ENCODE peak calls at places on chromosome X, in four cellular contexts. Y, G, Z and D are unnamed samples.

GRCh38 chrX:72018277-72019112 is 107.8 kb downstream of the NHSL2 start:
- DNase-seq in Y (peak; percentile 85), G (peak; percentile 86), Z (peak; percentile 94), D (peak; percentile 88)

GRCh38 chrX:103656623-103657022 is 27.8 kb downstream of the TCEAL1 start:
- DNase-seq in Y (no peak), G (peak; percentile 58), Z (no peak), D (no peak)

GRCh38 chrX:152912121-152912520 is 14.3 kb downstream of the ZNF185 start:
- DNase-seq in Y (no peak), G (no peak), Z (no peak), D (no peak)

GRCh38 chrX:19382500-19383145 is 38.9 kb downstream of the PDHA1 start:
- DNase-seq in Y (peak; percentile 56), G (no peak), Z (peak; percentile 85), D (no peak)

GRCh38 chrX:154074199-154074598 is 23.3 kb downstream of the MECP2 start:
- DNase-seq in Y (no peak), G (no peak), Z (no peak), D (no peak)

GRCh38 chrX:154791467-154791866 is 13.8 kb downstream of the MPP1 start:
- DNase-seq in Y (no peak), G (no peak), Z (no peak), D (no peak)

GRCh38 chrX:10471426-10471825 is 149.0 kb downstream of the MID1 start:
- DNase-seq in Y (no peak), G (no peak), Z (no peak), D (no peak)

GRCh38 chrX:154855256-154855655 is 20.8 kb upstream of the SMIM9 start:
- DNase-seq in Y (no peak), G (no peak), Z (no peak), D (no peak)

GRCh38 chrX:32874839-32875238 is 336.5 kb downstream of the DMD start:
- DNase-seq in Y (no peak), G (no peak), Z (no peak), D (no peak)

GRCh38 chrX:24019448-24019847 is 7.5 kb downstream of the KLHL15 start:
- DNase-seq in Y (no peak), G (no peak), Z (no peak), D (no peak)

GRCh38 chrX:73758253-73758652 is 195.3 kb downstream of the CHIC1 start:
- DNase-seq in Y (no peak), G (no peak), Z (no peak), D (no peak)

GRCh38 chrX:44025611-44026010 is 52.4 kb upstream of the NDP start:
- DNase-seq in Y (no peak), G (no peak), Z (no peak), D (no peak)

GRCh38 chrX:41389311-41389888 is 55.4 kb downstream of the DDX3X start:
- DNase-seq in Y (peak; percentile 65), G (peak; percentile 71), Z (no peak), D (no peak)

GRCh38 chrX:136541294-136541693 is 9.3 kb downstream of the VGLL1 start:
- DNase-seq in Y (no peak), G (no peak), Z (no peak), D (no peak)

GRCh38 chrX:50707955-50708694 is 105.9 kb downstream of the SHROOM4 start:
- DNase-seq in Y (no peak), G (no peak), Z (no peak), D (no peak)

GRCh38 chrX:1164322-1165288 is 47.8 kb downstream of the CRLF2 start:
- DNase-seq in Y (no peak), G (peak; percentile 32), Z (peak; percentile 76), D (no peak)

GRCh38 chrX:154436597-154437397 is at the start of gene GDI1:
- DNase-seq in Y (peak; percentile 43), G (no peak), Z (peak; percentile 90), D (no peak)

GRCh38 chrX:129636175-129636681 is 18.5 kb downstream of the APLN start:
- DNase-seq in Y (no peak), G (no peak), Z (no peak), D (no peak)

GRCh38 chrX:24536551-24536950 is 71.5 kb downstream of the PDK3 start:
- DNase-seq in Y (no peak), G (no peak), Z (no peak), D (no peak)

GRCh38 chrX:91435465-91435864 is 826 bp downstream of the PABPC5 start:
- DNase-seq in Y (no peak), G (peak; percentile 34), Z (no peak), D (no peak)

DNA sequence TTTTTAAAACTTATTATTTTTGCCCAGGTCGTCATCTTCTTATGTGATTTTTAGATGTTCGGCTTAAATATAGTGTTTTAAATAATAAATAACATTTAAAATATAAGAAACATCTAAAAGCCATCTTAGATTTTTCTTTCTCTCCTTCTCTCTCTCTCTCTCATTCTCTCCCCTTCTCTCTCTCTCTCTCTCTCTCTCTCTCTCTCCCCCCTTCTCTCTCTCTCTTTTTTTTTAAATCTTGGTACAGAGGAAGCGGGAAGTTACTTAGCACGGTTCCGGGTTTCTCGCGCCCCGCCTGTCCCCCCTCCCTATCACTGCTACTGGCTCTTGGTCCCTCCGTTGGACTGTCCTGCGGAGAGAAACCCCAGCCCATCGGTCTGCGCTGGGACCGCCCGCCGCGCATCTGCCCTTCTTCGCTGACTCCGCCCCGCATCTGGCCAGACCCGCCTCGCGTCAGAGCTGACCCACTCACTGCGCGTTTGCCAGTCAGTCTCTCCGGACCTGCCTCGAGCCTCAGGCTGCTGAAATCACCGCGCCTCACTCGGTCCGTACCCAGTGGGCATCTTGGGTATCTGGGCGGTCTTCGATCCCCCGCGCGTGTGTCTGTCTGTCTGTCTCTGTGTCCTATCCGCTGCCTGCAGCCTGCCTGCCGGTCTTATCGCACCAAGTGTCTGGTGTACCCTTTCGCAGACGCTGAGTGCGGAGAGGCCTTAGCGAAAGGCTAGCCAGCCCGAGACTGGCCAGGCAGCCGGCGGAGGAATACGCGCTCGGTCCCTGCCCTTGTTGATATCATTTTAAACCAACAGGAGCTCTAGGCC is at the start of gene PABPC5:
- DNase-seq in Y (peak; percentile 34), G (peak; percentile 90), Z (peak; percentile 81), D (peak; percentile 81)
- TF ChIP-seq POLR2A in Y (no peak), G (peak; percentile 86), Z (peak; percentile 46), D (peak; percentile 47)

DNA sequence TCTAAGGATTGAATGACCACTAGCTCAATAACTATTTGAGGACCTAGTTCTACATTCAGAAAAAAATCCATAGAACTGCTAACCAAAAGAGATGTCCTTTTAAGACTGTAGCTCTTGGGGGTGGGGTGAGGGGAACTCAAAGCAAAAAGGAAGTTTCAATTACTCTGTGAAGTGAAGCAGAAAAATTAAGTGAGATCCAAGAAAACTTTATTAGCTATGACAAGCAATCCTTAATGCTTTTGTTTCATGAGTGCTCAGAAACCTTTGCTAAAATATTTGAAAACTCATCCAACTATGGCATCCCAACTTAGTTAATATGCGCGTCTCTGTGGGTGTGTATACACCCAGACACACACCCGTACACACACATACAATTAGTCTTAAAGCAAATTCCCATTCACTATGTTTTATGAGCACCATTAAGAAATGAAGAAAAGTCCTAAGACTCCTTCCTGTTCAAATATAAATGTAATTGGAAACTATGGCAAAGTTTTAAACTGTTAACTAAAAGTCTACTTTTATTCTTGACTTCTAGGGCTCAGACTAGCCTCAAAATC is 44.5 kb downstream of the GPC4 start:
- DNase-seq in Y (no peak), G (no peak), Z (no peak), D (no peak)
- H3K4me1 ChIP-seq in Y (no peaks in the 10 kb centered on the region), G (no peaks in the 10 kb centered on the region), Z (no peaks in the 10 kb centered on the region), D (no peaks in the 10 kb centered on the region)

GRCh38 chrX:55008571-55009358 is 8.6 kb downstream of the APEX2 start:
- DNase-seq in Y (no peak), G (no peak), Z (no peak), D (no peak)

GRCh38 chrX:55006827-55007621 is 6.9 kb downstream of the APEX2 start:
- DNase-seq in Y (no peak), G (no peak), Z (no peak), D (no peak)

GRCh38 chrX:55011294-55011693 is 11.1 kb downstream of the APEX2 start:
- DNase-seq in Y (no peak), G (no peak), Z (no peak), D (no peak)

GRCh38 chrX:55004231-55004630 is 4.1 kb downstream of the APEX2 start:
- DNase-seq in Y (no peak), G (no peak), Z (no peak), D (no peak)

GRCh38 chrX:55007633-55008032 is 7.5 kb downstream of the APEX2 start:
- DNase-seq in Y (peak; percentile 51), G (peak; percentile 66), Z (no peak), D (peak; percentile 42)
- H3K27ac ChIP-seq in Y (peak overlapping the region; percentile 63), G (no peak overlapping the region), Z (no peak overlapping the region), D (no peak overlapping the region)

GRCh38 chrX:9340619-9341304 is 124.1 kb upstream of the TBL1X start:
- DNase-seq in Y (peak; percentile 27), G (peak; percentile 36), Z (peak; percentile 86), D (peak; percentile 64)
- TF ChIP-seq POLR2A in Y (no peak), G (no peak), Z (no peak), D (no peak)

GRCh38 chrX:118353081-118353850 is 7.4 kb downstream of the WDR44 start:
- DNase-seq in Y (no peak), G (no peak), Z (no peak), D (no peak)
- H3K4me1 ChIP-seq in Y (peaks cover 7% of the 10 kb centered on the region), G (peaks cover 28% of the 10 kb centered on the region), Z (peaks cover 68% of the 10 kb centered on the region), D (no peaks in the 10 kb centered on the region)

GRCh38 chrX:108246304-108246954 is 154.9 kb downstream of the ATG4A start:
- DNase-seq in Y (no peak), G (no peak), Z (no peak), D (no peak)

GRCh38 chrX:108250654-108251579 is 159.3 kb downstream of the ATG4A start:
- DNase-seq in Y (no peak), G (no peak), Z (no peak), D (peak; percentile 16)

DNA sequence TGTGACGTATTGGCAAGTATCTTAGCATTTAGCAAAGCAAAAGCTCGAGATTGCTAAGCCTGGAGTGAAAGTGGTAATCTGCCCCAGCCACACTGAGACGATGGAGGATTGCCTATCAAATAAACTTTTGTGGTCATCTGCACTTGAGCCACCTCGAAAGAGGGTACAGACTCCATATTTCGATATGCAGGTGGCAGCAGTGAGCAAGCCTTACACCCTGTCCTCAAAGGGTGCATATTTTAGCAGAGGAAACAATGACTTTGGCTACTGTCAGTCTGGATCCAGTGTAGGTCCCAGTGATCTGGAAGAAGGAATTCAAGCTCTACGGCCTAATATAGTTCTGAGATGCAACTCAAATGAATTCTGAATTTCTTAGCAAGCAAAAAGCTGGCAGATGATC is 153.9 kb downstream of the ATG4A start:
- DNase-seq in Y (no peak), G (no peak), Z (no peak), D (no peak)
- H3K27ac ChIP-seq in Y (no peak overlapping the region), G (no peak overlapping the region), Z (no peak overlapping the region), D (no peak overlapping the region)